ENCODE peak calls at places on chromosome X, in ten cellular contexts. One of them, this sample, is unnamed.

GRCh38 chrX:134501942-134502341 is 42.0 kb downstream of the HPRT1 start:
- DNase-seq in choroid plexus epithelial cell: no peak
- DNase-seq in mucosa of gallbladder: no peak
- DNase-seq in T-helper 2 cell: no peak
- DNase-seq in H54: no peak
- DNase-seq in Caco-2: no peak
- DNase-seq in activated naive CD8-positive, alpha-beta T cell treated with anti-CD3 and anti-CD28 coated beads, Interleukin-2, amount 50 U/mL, for 24 hours: no peak
- DNase-seq in neuronal stem cell: no peak
- DNase-seq in OCI-LY7: no peak
- DNase-seq in T-cell: no peak
- DNase-seq in this sample: no peak

GRCh38 chrX:24005028-24005427 is 22.0 kb downstream of the KLHL15 start:
- DNase-seq in choroid plexus epithelial cell: no peak
- DNase-seq in mucosa of gallbladder: no peak
- DNase-seq in T-helper 2 cell: no peak
- DNase-seq in H54: no peak
- DNase-seq in Caco-2: no peak
- DNase-seq in activated naive CD8-positive, alpha-beta T cell treated with anti-CD3 and anti-CD28 coated beads, Interleukin-2, amount 50 U/mL, for 24 hours: no peak
- DNase-seq in neuronal stem cell: no peak
- DNase-seq in OCI-LY7: no peak
- DNase-seq in T-cell: no peak
- DNase-seq in this sample: no peak

GRCh38 chrX:149762696-149763614 is 10.9 kb upstream of the HSFX1 start:
- DNase-seq in choroid plexus epithelial cell: no peak
- DNase-seq in mucosa of gallbladder: no peak
- DNase-seq in T-helper 2 cell: no peak
- DNase-seq in H54: no peak
- DNase-seq in Caco-2: no peak
- DNase-seq in activated naive CD8-positive, alpha-beta T cell treated with anti-CD3 and anti-CD28 coated beads, Interleukin-2, amount 50 U/mL, for 24 hours: no peak
- DNase-seq in neuronal stem cell: no peak
- DNase-seq in OCI-LY7: no peak
- DNase-seq in T-cell: no peak
- DNase-seq in this sample: no peak

GRCh38 chrX:44183329-44183728 is 160.1 kb downstream of the EFHC2 start:
- DNase-seq in choroid plexus epithelial cell: no peak
- DNase-seq in mucosa of gallbladder: no peak
- DNase-seq in T-helper 2 cell: no peak
- DNase-seq in H54: no peak
- DNase-seq in Caco-2: peak
- DNase-seq in activated naive CD8-positive, alpha-beta T cell treated with anti-CD3 and anti-CD28 coated beads, Interleukin-2, amount 50 U/mL, for 24 hours: no peak
- DNase-seq in neuronal stem cell: no peak
- DNase-seq in OCI-LY7: no peak
- DNase-seq in T-cell: no peak
- DNase-seq in this sample: no peak

GRCh38 chrX:9396930-9397329 is 67.9 kb upstream of the TBL1X start:
- DNase-seq in choroid plexus epithelial cell: peak
- DNase-seq in mucosa of gallbladder: no peak
- DNase-seq in T-helper 2 cell: no peak
- DNase-seq in H54: no peak
- DNase-seq in Caco-2: peak
- DNase-seq in activated naive CD8-positive, alpha-beta T cell treated with anti-CD3 and anti-CD28 coated beads, Interleukin-2, amount 50 U/mL, for 24 hours: no peak
- DNase-seq in neuronal stem cell: peak
- DNase-seq in OCI-LY7: no peak
- DNase-seq in T-cell: no peak
- DNase-seq in this sample: no peak

GRCh38 chrX:83916525-83916924 is 55.6 kb downstream of the CYLC1 start:
- DNase-seq in choroid plexus epithelial cell: peak
- DNase-seq in mucosa of gallbladder: no peak
- DNase-seq in T-helper 2 cell: no peak
- DNase-seq in H54: no peak
- DNase-seq in Caco-2: peak
- DNase-seq in activated naive CD8-positive, alpha-beta T cell treated with anti-CD3 and anti-CD28 coated beads, Interleukin-2, amount 50 U/mL, for 24 hours: no peak
- DNase-seq in neuronal stem cell: no peak
- DNase-seq in OCI-LY7: peak
- DNase-seq in T-cell: no peak
- DNase-seq in this sample: no peak

GRCh38 chrX:132367314-132367713 is 121.5 kb downstream of the MBNL3 start:
- DNase-seq in choroid plexus epithelial cell: no peak
- DNase-seq in mucosa of gallbladder: no peak
- DNase-seq in T-helper 2 cell: no peak
- DNase-seq in H54: no peak
- DNase-seq in Caco-2: no peak
- DNase-seq in activated naive CD8-positive, alpha-beta T cell treated with anti-CD3 and anti-CD28 coated beads, Interleukin-2, amount 50 U/mL, for 24 hours: no peak
- DNase-seq in neuronal stem cell: no peak
- DNase-seq in OCI-LY7: no peak
- DNase-seq in T-cell: no peak
- DNase-seq in this sample: no peak

GRCh38 chrX:110322603-110323002 is 4.7 kb upstream of the AMMECR1 start:
- DNase-seq in choroid plexus epithelial cell: no peak
- DNase-seq in mucosa of gallbladder: no peak
- DNase-seq in T-helper 2 cell: no peak
- DNase-seq in H54: no peak
- DNase-seq in Caco-2: no peak
- DNase-seq in activated naive CD8-positive, alpha-beta T cell treated with anti-CD3 and anti-CD28 coated beads, Interleukin-2, amount 50 U/mL, for 24 hours: no peak
- DNase-seq in neuronal stem cell: no peak
- DNase-seq in OCI-LY7: no peak
- DNase-seq in T-cell: no peak
- DNase-seq in this sample: no peak

GRCh38 chrX:53440631-53441517 is 6.7 kb upstream of the HSD17B10 start:
- DNase-seq in choroid plexus epithelial cell: peak
- DNase-seq in mucosa of gallbladder: peak
- DNase-seq in T-helper 2 cell: no peak
- DNase-seq in H54: peak
- DNase-seq in Caco-2: peak
- DNase-seq in activated naive CD8-positive, alpha-beta T cell treated with anti-CD3 and anti-CD28 coated beads, Interleukin-2, amount 50 U/mL, for 24 hours: peak
- DNase-seq in neuronal stem cell: no peak
- DNase-seq in OCI-LY7: no peak
- DNase-seq in T-cell: no peak
- DNase-seq in this sample: no peak

GRCh38 chrX:12886545-12886944 is 19.7 kb downstream of the TLR7 start:
- DNase-seq in choroid plexus epithelial cell: no peak
- DNase-seq in mucosa of gallbladder: no peak
- DNase-seq in T-helper 2 cell: no peak
- DNase-seq in H54: no peak
- DNase-seq in Caco-2: no peak
- DNase-seq in activated naive CD8-positive, alpha-beta T cell treated with anti-CD3 and anti-CD28 coated beads, Interleukin-2, amount 50 U/mL, for 24 hours: no peak
- DNase-seq in neuronal stem cell: no peak
- DNase-seq in OCI-LY7: no peak
- DNase-seq in T-cell: no peak
- DNase-seq in this sample: no peak

GRCh38 chrX:112609631-112610030 is 70.1 kb downstream of the LHFPL1 start:
- DNase-seq in choroid plexus epithelial cell: no peak
- DNase-seq in mucosa of gallbladder: no peak
- DNase-seq in T-helper 2 cell: no peak
- DNase-seq in H54: no peak
- DNase-seq in Caco-2: no peak
- DNase-seq in activated naive CD8-positive, alpha-beta T cell treated with anti-CD3 and anti-CD28 coated beads, Interleukin-2, amount 50 U/mL, for 24 hours: no peak
- DNase-seq in neuronal stem cell: no peak
- DNase-seq in OCI-LY7: no peak
- DNase-seq in T-cell: no peak
- DNase-seq in this sample: no peak

GRCh38 chrX:31279359-31279758 is 207.5 kb upstream of the FTHL17 start:
- DNase-seq in choroid plexus epithelial cell: peak
- DNase-seq in mucosa of gallbladder: no peak
- DNase-seq in T-helper 2 cell: no peak
- DNase-seq in H54: no peak
- DNase-seq in Caco-2: peak
- DNase-seq in activated naive CD8-positive, alpha-beta T cell treated with anti-CD3 and anti-CD28 coated beads, Interleukin-2, amount 50 U/mL, for 24 hours: no peak
- DNase-seq in neuronal stem cell: no peak
- DNase-seq in OCI-LY7: no peak
- DNase-seq in T-cell: no peak
- DNase-seq in this sample: no peak

GRCh38 chrX:41291309-41291708 is 42.7 kb upstream of the DDX3X start:
- DNase-seq in choroid plexus epithelial cell: no peak
- DNase-seq in mucosa of gallbladder: no peak
- DNase-seq in T-helper 2 cell: no peak
- DNase-seq in H54: no peak
- DNase-seq in Caco-2: no peak
- DNase-seq in activated naive CD8-positive, alpha-beta T cell treated with anti-CD3 and anti-CD28 coated beads, Interleukin-2, amount 50 U/mL, for 24 hours: no peak
- DNase-seq in neuronal stem cell: no peak
- DNase-seq in OCI-LY7: no peak
- DNase-seq in T-cell: no peak
- DNase-seq in this sample: no peak

GRCh38 chrX:129651756-129652564 is 2.8 kb downstream of the APLN start:
- DNase-seq in choroid plexus epithelial cell: no peak
- DNase-seq in mucosa of gallbladder: no peak
- DNase-seq in T-helper 2 cell: no peak
- DNase-seq in H54: no peak
- DNase-seq in Caco-2: no peak
- DNase-seq in activated naive CD8-positive, alpha-beta T cell treated with anti-CD3 and anti-CD28 coated beads, Interleukin-2, amount 50 U/mL, for 24 hours: no peak
- DNase-seq in neuronal stem cell: no peak
- DNase-seq in OCI-LY7: no peak
- DNase-seq in T-cell: no peak
- DNase-seq in this sample: peak

GRCh38 chrX:136147320-136147901 is at the start of gene FHL1:
- DNase-seq in choroid plexus epithelial cell: peak
- DNase-seq in mucosa of gallbladder: peak
- DNase-seq in T-helper 2 cell: peak
- DNase-seq in H54: peak
- DNase-seq in Caco-2: peak
- DNase-seq in activated naive CD8-positive, alpha-beta T cell treated with anti-CD3 and anti-CD28 coated beads, Interleukin-2, amount 50 U/mL, for 24 hours: peak
- DNase-seq in neuronal stem cell: peak
- DNase-seq in OCI-LY7: peak
- DNase-seq in T-cell: no peak
- DNase-seq in this sample: no peak

GRCh38 chrX:129403974-129404669 is 119.2 kb downstream of the SMARCA1 start:
- DNase-seq in choroid plexus epithelial cell: peak
- DNase-seq in mucosa of gallbladder: no peak
- DNase-seq in T-helper 2 cell: no peak
- DNase-seq in H54: no peak
- DNase-seq in Caco-2: peak
- DNase-seq in activated naive CD8-positive, alpha-beta T cell treated with anti-CD3 and anti-CD28 coated beads, Interleukin-2, amount 50 U/mL, for 24 hours: no peak
- DNase-seq in neuronal stem cell: no peak
- DNase-seq in OCI-LY7: no peak
- DNase-seq in T-cell: no peak
- DNase-seq in this sample: no peak

GRCh38 chrX:151151668-151152267 is 24.6 kb upstream of the GPR50 start:
- DNase-seq in choroid plexus epithelial cell: peak
- DNase-seq in mucosa of gallbladder: peak
- DNase-seq in T-helper 2 cell: no peak
- DNase-seq in H54: no peak
- DNase-seq in Caco-2: peak
- DNase-seq in activated naive CD8-positive, alpha-beta T cell treated with anti-CD3 and anti-CD28 coated beads, Interleukin-2, amount 50 U/mL, for 24 hours: peak
- DNase-seq in neuronal stem cell: peak
- DNase-seq in OCI-LY7: peak
- DNase-seq in T-cell: no peak
- DNase-seq in this sample: no peak

GRCh38 chrX:85851418-85851817 is 195.9 kb downstream of the CHM start:
- DNase-seq in choroid plexus epithelial cell: peak
- DNase-seq in mucosa of gallbladder: peak
- DNase-seq in T-helper 2 cell: no peak
- DNase-seq in H54: no peak
- DNase-seq in Caco-2: peak
- DNase-seq in activated naive CD8-positive, alpha-beta T cell treated with anti-CD3 and anti-CD28 coated beads, Interleukin-2, amount 50 U/mL, for 24 hours: no peak
- DNase-seq in neuronal stem cell: peak
- DNase-seq in OCI-LY7: no peak
- DNase-seq in T-cell: no peak
- DNase-seq in this sample: no peak

GRCh38 chrX:119688856-119689455 is 4.0 kb downstream of the SEPTIN6 start:
- DNase-seq in choroid plexus epithelial cell: no peak
- DNase-seq in mucosa of gallbladder: no peak
- DNase-seq in T-helper 2 cell: no peak
- DNase-seq in H54: no peak
- DNase-seq in Caco-2: no peak
- DNase-seq in activated naive CD8-positive, alpha-beta T cell treated with anti-CD3 and anti-CD28 coated beads, Interleukin-2, amount 50 U/mL, for 24 hours: no peak
- DNase-seq in neuronal stem cell: no peak
- DNase-seq in OCI-LY7: no peak
- DNase-seq in T-cell: peak
- DNase-seq in this sample: no peak

GRCh38 chrX:39936886-39937770 is 160.6 kb downstream of the BCOR start:
- DNase-seq in choroid plexus epithelial cell: no peak
- DNase-seq in mucosa of gallbladder: no peak
- DNase-seq in T-helper 2 cell: no peak
- DNase-seq in H54: no peak
- DNase-seq in Caco-2: no peak
- DNase-seq in activated naive CD8-positive, alpha-beta T cell treated with anti-CD3 and anti-CD28 coated beads, Interleukin-2, amount 50 U/mL, for 24 hours: peak
- DNase-seq in neuronal stem cell: no peak
- DNase-seq in OCI-LY7: no peak
- DNase-seq in T-cell: no peak
- DNase-seq in this sample: no peak

GRCh38 chrX:13387656-13388421 is 68.0 kb upstream of the ATXN3L start:
- DNase-seq in choroid plexus epithelial cell: peak
- DNase-seq in mucosa of gallbladder: no peak
- DNase-seq in T-helper 2 cell: no peak
- DNase-seq in H54: no peak
- DNase-seq in Caco-2: no peak
- DNase-seq in activated naive CD8-positive, alpha-beta T cell treated with anti-CD3 and anti-CD28 coated beads, Interleukin-2, amount 50 U/mL, for 24 hours: no peak
- DNase-seq in neuronal stem cell: no peak
- DNase-seq in OCI-LY7: no peak
- DNase-seq in T-cell: no peak
- DNase-seq in this sample: no peak

GRCh38 chrX:358651-359143 is 28.0 kb downstream of the PPP2R3B start:
- DNase-seq in choroid plexus epithelial cell: no peak
- DNase-seq in mucosa of gallbladder: no peak
- DNase-seq in T-helper 2 cell: no peak
- DNase-seq in H54: no peak
- DNase-seq in Caco-2: no peak
- DNase-seq in activated naive CD8-positive, alpha-beta T cell treated with anti-CD3 and anti-CD28 coated beads, Interleukin-2, amount 50 U/mL, for 24 hours: no peak
- DNase-seq in neuronal stem cell: no peak
- DNase-seq in OCI-LY7: no peak
- DNase-seq in T-cell: no peak
- DNase-seq in this sample: no peak

GRCh38 chrX:138034136-138034535 is 468.2 kb downstream of the ZIC3 start:
- DNase-seq in choroid plexus epithelial cell: peak
- DNase-seq in mucosa of gallbladder: no peak
- DNase-seq in T-helper 2 cell: no peak
- DNase-seq in H54: no peak
- DNase-seq in Caco-2: peak
- DNase-seq in activated naive CD8-positive, alpha-beta T cell treated with anti-CD3 and anti-CD28 coated beads, Interleukin-2, amount 50 U/mL, for 24 hours: no peak
- DNase-seq in neuronal stem cell: no peak
- DNase-seq in OCI-LY7: no peak
- DNase-seq in T-cell: no peak
- DNase-seq in this sample: no peak

GRCh38 chrX:2967998-2968909 is 38.1 kb upstream of the ARSH start:
- DNase-seq in choroid plexus epithelial cell: peak
- DNase-seq in mucosa of gallbladder: peak
- DNase-seq in T-helper 2 cell: no peak
- DNase-seq in H54: peak
- DNase-seq in Caco-2: peak
- DNase-seq in activated naive CD8-positive, alpha-beta T cell treated with anti-CD3 and anti-CD28 coated beads, Interleukin-2, amount 50 U/mL, for 24 hours: peak
- DNase-seq in neuronal stem cell: no peak
- DNase-seq in OCI-LY7: no peak
- DNase-seq in T-cell: no peak
- DNase-seq in this sample: no peak

GRCh38 chrX:38831949-38832348 is 30.7 kb downstream of the MID1IP1 start:
- DNase-seq in choroid plexus epithelial cell: no peak
- DNase-seq in mucosa of gallbladder: no peak
- DNase-seq in T-helper 2 cell: no peak
- DNase-seq in H54: no peak
- DNase-seq in Caco-2: no peak
- DNase-seq in activated naive CD8-positive, alpha-beta T cell treated with anti-CD3 and anti-CD28 coated beads, Interleukin-2, amount 50 U/mL, for 24 hours: no peak
- DNase-seq in neuronal stem cell: no peak
- DNase-seq in OCI-LY7: no peak
- DNase-seq in T-cell: no peak
- DNase-seq in this sample: no peak

GRCh38 chrX:108353452-108353851 is 84.8 kb downstream of the COL4A6 start:
- DNase-seq in choroid plexus epithelial cell: no peak
- DNase-seq in mucosa of gallbladder: no peak
- DNase-seq in T-helper 2 cell: no peak
- DNase-seq in H54: no peak
- DNase-seq in Caco-2: no peak
- DNase-seq in activated naive CD8-positive, alpha-beta T cell treated with anti-CD3 and anti-CD28 coated beads, Interleukin-2, amount 50 U/mL, for 24 hours: no peak
- DNase-seq in neuronal stem cell: no peak
- DNase-seq in OCI-LY7: no peak
- DNase-seq in T-cell: no peak
- DNase-seq in this sample: no peak

GRCh38 chrX:148049441-148049840 is 68.3 kb downstream of the FMR1NB start:
- DNase-seq in choroid plexus epithelial cell: peak
- DNase-seq in mucosa of gallbladder: no peak
- DNase-seq in T-helper 2 cell: no peak
- DNase-seq in H54: no peak
- DNase-seq in Caco-2: peak
- DNase-seq in activated naive CD8-positive, alpha-beta T cell treated with anti-CD3 and anti-CD28 coated beads, Interleukin-2, amount 50 U/mL, for 24 hours: no peak
- DNase-seq in neuronal stem cell: peak
- DNase-seq in OCI-LY7: peak
- DNase-seq in T-cell: no peak
- DNase-seq in this sample: no peak

GRCh38 chrX:24728530-24728929 is 34.8 kb downstream of the POLA1 start:
- DNase-seq in choroid plexus epithelial cell: no peak
- DNase-seq in mucosa of gallbladder: no peak
- DNase-seq in T-helper 2 cell: no peak
- DNase-seq in H54: no peak
- DNase-seq in Caco-2: no peak
- DNase-seq in activated naive CD8-positive, alpha-beta T cell treated with anti-CD3 and anti-CD28 coated beads, Interleukin-2, amount 50 U/mL, for 24 hours: no peak
- DNase-seq in neuronal stem cell: no peak
- DNase-seq in OCI-LY7: no peak
- DNase-seq in T-cell: no peak
- DNase-seq in this sample: no peak